ENCODE peak calls at places on chromosomes 4 and X, in nine cellular contexts. E is stimulated activated CD4-positive, alpha-beta T cell treated with anti-CD3 and anti-CD28 coated beads, Interleukin-2, amount 100 ng/mL, for 48 hours; I is right lobe of liver; S is choroid plexus epithelial cell; N is effector CD4-positive, alpha-beta T cell; R is NCI-H1694; M is NAMALWA; V is brain microvascular endothelial cell; K is hypothalamus. G is an unnamed sample.

GRCh38 chr4:92047209-92047877 is 256.4 kb upstream of the GRID2 start:
- DNase-seq in E (no peak), I (no peak), S (peak), N (no peak), R (no peak), M (no peak), V (no peak), K (no peak), G (no peak)

GRCh38 chrX:39301041-39301440 is 499.8 kb downstream of the MID1IP1 start:
- DNase-seq in E (no peak), I (no peak), S (no peak), N (no peak), R (peak), M (no peak), V (no peak), K (no peak), G (no peak)

GRCh38 chrX:2220829-2221567 is 279.8 kb downstream of the DHRSX start:
- DNase-seq in E (no peak), I (no peak), S (no peak), N (no peak), R (no peak), M (no peak), V (no peak), K (no peak), G (no peak)

GRCh38 chr4:96630839-96631238 is 790.9 kb downstream of the PDHA2 start:
- DNase-seq in E (no peak), I (no peak), S (no peak), N (no peak), R (no peak), M (no peak), V (no peak), K (no peak), G (no peak)

GRCh38 chrX:54045563-54046228 is 1.4 kb upstream of the PHF8 start:
- DNase-seq in E (no peak), I (no peak), S (peak), N (no peak), R (no peak), M (no peak), V (no peak), K (no peak), G (no peak)

GRCh38 chr4:158722291-158722916 is 792 bp downstream of the PPID start:
- DNase-seq in E (no peak), I (no peak), S (peak), N (no peak), R (no peak), M (peak), V (peak), K (no peak), G (no peak)

GRCh38 chr4:10006236-10006603 is 15.1 kb downstream of the SLC2A9 start:
- DNase-seq in E (no peak), I (peak), S (peak), N (no peak), R (no peak), M (no peak), V (no peak), K (no peak), G (no peak)

GRCh38 chr4:81965911-81966310 is 407.9 kb downstream of the HNRNPD start:
- DNase-seq in E (no peak), I (no peak), S (no peak), N (no peak), R (no peak), M (no peak), V (no peak), K (no peak), G (no peak)

GRCh38 chr4:142817442-142817841 is 28.7 kb downstream of the INPP4B start:
- DNase-seq in E (peak), I (no peak), S (peak), N (no peak), R (no peak), M (no peak), V (peak), K (no peak), G (no peak)

GRCh38 chr4:124964251-124964650 is 251.7 kb upstream of the ANKRD50 start:
- DNase-seq in E (no peak), I (no peak), S (no peak), N (no peak), R (no peak), M (no peak), V (no peak), K (no peak), G (no peak)

GRCh38 chr4:6586715-6587325 is 11.8 kb downstream of the MAN2B2 start:
- DNase-seq in E (no peak), I (no peak), S (no peak), N (no peak), R (no peak), M (no peak), V (no peak), K (no peak), G (no peak)

GRCh38 chr4:56655209-56655626 is 25.9 kb downstream of the HOPX start:
- DNase-seq in E (no peak), I (no peak), S (no peak), N (no peak), R (no peak), M (no peak), V (no peak), K (peak), G (no peak)

GRCh38 chrX:121851033-121851432 is 803.6 kb downstream of the GLUD2 start:
- DNase-seq in E (no peak), I (no peak), S (peak), N (no peak), R (no peak), M (no peak), V (peak), K (no peak), G (no peak)

GRCh38 chrX:154539077-154539476 is 7.6 kb downstream of the G6PD start:
- DNase-seq in E (no peak), I (no peak), S (no peak), N (no peak), R (no peak), M (no peak), V (no peak), K (no peak), G (no peak)

GRCh38 chr4:136858911-136859310 is 673.4 kb downstream of the PCDH18 start:
- DNase-seq in E (no peak), I (no peak), S (no peak), N (no peak), R (no peak), M (no peak), V (no peak), K (no peak), G (no peak)

GRCh38 chr4:10118355-10119004 is 1.9 kb upstream of the WDR1 start:
- DNase-seq in E (no peak), I (no peak), S (no peak), N (no peak), R (no peak), M (no peak), V (no peak), K (no peak), G (no peak)

GRCh38 chr4:130576218-130576617 is 1480.3 kb downstream of the C4orf33 start:
- DNase-seq in E (no peak), I (no peak), S (no peak), N (no peak), R (peak), M (no peak), V (no peak), K (no peak), G (no peak)

GRCh38 chr4:1365271-1366178 is 18.5 kb downstream of the UVSSA start:
- DNase-seq in E (no peak), I (no peak), S (no peak), N (no peak), R (no peak), M (peak), V (no peak), K (no peak), G (no peak)

GRCh38 chr4:7287918-7288280 is 95.6 kb downstream of the SORCS2 start:
- DNase-seq in E (no peak), I (no peak), S (no peak), N (no peak), R (no peak), M (no peak), V (no peak), K (no peak), G (no peak)

GRCh38 chrX:69988955-69989394 is 60.8 kb downstream of the AWAT2 start:
- DNase-seq in E (peak), I (no peak), S (peak), N (no peak), R (no peak), M (no peak), V (no peak), K (no peak), G (no peak)

GRCh38 chr4:173269280-173269679 is 64.9 kb downstream of the HMGB2 start:
- DNase-seq in E (no peak), I (no peak), S (no peak), N (no peak), R (no peak), M (no peak), V (no peak), K (no peak), G (no peak)

GRCh38 chr4:76752911-76753494 is 144.9 kb downstream of the SOWAHB start:
- DNase-seq in E (no peak), I (no peak), S (peak), N (no peak), R (no peak), M (no peak), V (peak), K (no peak), G (no peak)

GRCh38 chr4:169988252-169988651 is 37.9 kb downstream of the MFAP3L start:
- DNase-seq in E (no peak), I (no peak), S (peak), N (no peak), R (no peak), M (no peak), V (peak), K (no peak), G (no peak)

GRCh38 chr4:4245172-4245571 is 2.9 kb downstream of the TMEM128 start:
- DNase-seq in E (no peak), I (peak), S (no peak), N (no peak), R (no peak), M (no peak), V (no peak), K (no peak), G (no peak)

GRCh38 chr4:105909699-105910340 is 14.5 kb downstream of the NPNT start:
- DNase-seq in E (no peak), I (no peak), S (no peak), N (no peak), R (no peak), M (no peak), V (no peak), K (no peak), G (no peak)

GRCh38 chr4:62709618-62710252 is 1509.6 kb downstream of the ADGRL3 start:
- DNase-seq in E (no peak), I (no peak), S (peak), N (no peak), R (peak), M (peak), V (peak), K (no peak), G (no peak)

GRCh38 chr4:73609688-73610087 is 10.5 kb downstream of the RASSF6 start:
- DNase-seq in E (no peak), I (no peak), S (peak), N (no peak), R (no peak), M (no peak), V (peak), K (no peak), G (no peak)

GRCh38 chr4:3484057-3484973 is 21.2 kb downstream of the DOK7 start:
- DNase-seq in E (no peak), I (no peak), S (no peak), N (no peak), R (no peak), M (peak), V (no peak), K (peak), G (no peak)

GRCh38 chrX:12805333-12805732 is 14.1 kb downstream of the PRPS2 start:
- DNase-seq in E (no peak), I (no peak), S (no peak), N (no peak), R (no peak), M (no peak), V (no peak), K (no peak), G (no peak)

GRCh38 chrX:125295337-125295736 is 24.3 kb upstream of the TEX13C start:
- DNase-seq in E (no peak), I (no peak), S (no peak), N (no peak), R (no peak), M (no peak), V (no peak), K (no peak), G (no peak)

GRCh38 chr4:26148925-26149324 is 171.9 kb upstream of the RBPJ start:
- DNase-seq in E (no peak), I (no peak), S (no peak), N (no peak), R (no peak), M (no peak), V (no peak), K (no peak), G (no peak)

GRCh38 chr4:16472537-16472936 is 246.3 kb upstream of the TAPT1 start:
- DNase-seq in E (no peak), I (no peak), S (peak), N (no peak), R (no peak), M (no peak), V (no peak), K (no peak), G (no peak)

GRCh38 chr4:14856076-14856926 is 146.0 kb upstream of the CPEB2 start:
- DNase-seq in E (peak), I (no peak), S (peak), N (no peak), R (no peak), M (no peak), V (peak), K (no peak), G (no peak)